ENCODE peak calls at places on chromosomes 13 and 19, in seven cellular contexts. Y, B, W, P, U, J and T are unnamed samples.

GRCh38 chr13:50149143-50149703 is 134.0 kb downstream of the KCNRG start:
- DNase-seq in J (no peak), W (peak), P (no peak), B (no peak), Y (peak), U (no peak), T (peak)

GRCh38 chr13:79525458-79525857 is 44.5 kb downstream of the NDFIP2 start:
- DNase-seq in B (no peak), U (no peak), P (no peak), Y (no peak), J (no peak), W (peak), T (peak)

GRCh38 chr13:27038323-27038722 is 133.3 kb downstream of the USP12 start:
- DNase-seq in Y (no peak), B (no peak), J (no peak), P (no peak), U (no peak), W (peak), T (peak)

GRCh38 chr19:49654581-49654980 is 11.1 kb downstream of the IRF3 start:
- DNase-seq in Y (no peak), U (no peak), W (no peak), J (no peak), P (no peak), B (no peak), T (no peak)

GRCh38 chr13:68588623-68589022 is 1358.5 kb upstream of the PCDH9 start:
- DNase-seq in Y (no peak), W (no peak), U (no peak), J (no peak), P (no peak), B (no peak), T (no peak)

GRCh38 chr19:42831221-42832019 is 48.1 kb downstream of the PSG1 start:
- DNase-seq in Y (no peak), U (no peak), W (no peak), B (no peak), J (no peak), P (no peak), T (peak)

GRCh38 chr13:20525601-20526544 is at the start of gene CRYL1:
- DNase-seq in Y (peak), U (peak), P (peak), J (no peak), B (peak), W (peak), T (peak)

GRCh38 chr13:49927755-49928154 is 8.4 kb downstream of the SPRYD7 start:
- DNase-seq in B (no peak), U (no peak), P (no peak), Y (no peak), W (peak), J (no peak), T (no peak)

GRCh38 chr19:34215666-34216038 is 38.7 kb upstream of the GARRE1 start:
- DNase-seq in P (no peak), W (no peak), J (no peak), U (no peak), Y (no peak), B (no peak), T (no peak)

GRCh38 chr19:39546599-39546998 is 6.6 kb upstream of the EID2 start:
- DNase-seq in W (no peak), Y (peak), J (no peak), U (no peak), P (no peak), B (no peak), T (peak)